ENCODE peak calls at places on chromosomes 7 and 10, in ten cellular contexts. P, L, S, T, Z, W, O, C, K and R are unnamed samples.

GRCh38 chr7:87874066-87874465 is 2.1 kb downstream of the SLC25A40 start:
- DNase-seq in P (no peak), L (no peak), W (no peak), Z (no peak), S (no peak), K (no peak), C (no peak), O (no peak), T (no peak), R (no peak)

GRCh38 chr10:72875250-72876055 is 18.1 kb upstream of the OIT3 start:
- DNase-seq in W (no peak), T (peak; percentile 4), O (no peak), Z (no peak), S (no peak), C (no peak), L (no peak), P (no peak), K (no peak), R (no peak)

GRCh38 chr7:85664341-85664740 is 477.5 kb upstream of the SEMA3D start:
- DNase-seq in P (no peak), C (no peak), Z (no peak), T (no peak), W (no peak), K (no peak), O (no peak), S (no peak), L (no peak), R (no peak)

GRCh38 chr10:62744136-62744535 is 60.4 kb upstream of the ADO start:
- DNase-seq in O (no peak), L (no peak), P (no peak), Z (no peak), K (no peak), S (no peak), W (no peak), C (no peak), T (no peak), R (no peak)

GRCh38 chr7:117871778-117872538 is 1.3 kb downstream of the CTTNBP2 start:
- DNase-seq in Z (no peak), S (no peak), P (peak; percentile 67), L (no peak), K (no peak), O (no peak), W (no peak), T (no peak), C (peak; percentile 34), R (no peak)

GRCh38 chr7:84181628-84182027 is 13.0 kb downstream of the SEMA3A start:
- DNase-seq in C (no peak), P (no peak), T (no peak), K (no peak), S (no peak), Z (no peak), W (no peak), L (no peak), O (no peak), R (no peak)

GRCh38 chr7:135792866-135793265 is 44.3 kb upstream of the FAM180A start:
- DNase-seq in L (no peak), T (no peak), K (no peak), S (no peak), Z (no peak), W (no peak), P (no peak), C (no peak), O (no peak), R (no peak)

GRCh38 chr7:132697032-132697431 is 120.8 kb upstream of the PLXNA4 start:
- DNase-seq in W (no peak), L (no peak), C (no peak), P (no peak), K (no peak), Z (no peak), S (no peak), O (no peak), T (no peak), R (no peak)

GRCh38 chr7:123692471-123692877 is 36.8 kb downstream of the LMOD2 start:
- DNase-seq in L (no peak), K (no peak), P (no peak), S (no peak), Z (no peak), W (no peak), O (no peak), T (no peak), C (no peak), R (no peak)

GRCh38 chr10:129531195-129531968 is 64.3 kb downstream of the MGMT start:
- DNase-seq in P (no peak), O (no peak), T (no peak), W (peak; percentile 23), S (no peak), L (no peak), Z (no peak), K (no peak), C (no peak), R (no peak)

GRCh38 chr10:112269266-112269665 is 13.9 kb upstream of the TECTB start:
- DNase-seq in S (no peak), C (no peak), Z (no peak), L (no peak), K (no peak), W (no peak), T (no peak), P (no peak), O (no peak), R (no peak)

GRCh38 chr7:95365151-95365550 is 31.0 kb downstream of the PON3 start:
- DNase-seq in L (no peak), P (no peak), C (no peak), Z (no peak), O (no peak), T (no peak), K (no peak), S (no peak), W (no peak), R (no peak)

GRCh38 chr10:110686941-110687340 is 42.8 kb downstream of the RBM20 start:
- DNase-seq in W (peak; percentile 29), C (no peak), Z (no peak), K (no peak), P (no peak), T (no peak), L (no peak), O (no peak), S (no peak), R (no peak)

GRCh38 chr10:117074621-117075020 is 63.4 kb downstream of the VAX1 start:
- DNase-seq in L (no peak), O (no peak), W (no peak), T (no peak), K (no peak), S (no peak), Z (no peak), C (no peak), P (no peak), R (no peak)

GRCh38 chr10:107022600-107023354 is 141.7 kb downstream of the SORCS1 start:
- DNase-seq in O (no peak), K (no peak), Z (no peak), P (no peak), S (no peak), W (no peak), T (no peak), L (no peak), C (no peak), R (no peak)

GRCh38 chr7:143181349-143181748 is 1.9 kb upstream of the TAS2R39 start:
- DNase-seq in W (no peak), Z (no peak), P (no peak), S (no peak), L (no peak), K (no peak), O (no peak), C (no peak), T (no peak), R (no peak)